ENCODE peak calls at places on chromosomes 7 and 10, in seven cellular contexts. One of them, this sample, is unnamed.

GRCh38 chr10:12975266-12975665 is 26.2 kb downstream of the CCDC3 start:
- DNase-seq in lower lobe of right lung: no peak
- DNase-seq in body of pancreas: no peak
- DNase-seq in dorsolateral prefrontal cortex: no peak
- DNase-seq in heart right ventricle: no peak
- DNase-seq in ovary: no peak
- DNase-seq in brain microvascular endothelial cell: no peak
- DNase-seq in this sample: no peak

GRCh38 chr10:98314577-98315284 is 46.7 kb upstream of the LOXL4 start:
- DNase-seq in ovary: no peak
- DNase-seq in heart right ventricle: no peak
- DNase-seq in body of pancreas: no peak
- DNase-seq in brain microvascular endothelial cell: no peak
- DNase-seq in dorsolateral prefrontal cortex: no peak
- DNase-seq in lower lobe of right lung: no peak
- DNase-seq in this sample: no peak

GRCh38 chr7:133883591-133883990 is 243.5 kb upstream of the LRGUK start:
- DNase-seq in dorsolateral prefrontal cortex: no peak
- DNase-seq in brain microvascular endothelial cell: no peak
- DNase-seq in lower lobe of right lung: no peak
- DNase-seq in ovary: no peak
- DNase-seq in body of pancreas: no peak
- DNase-seq in heart right ventricle: no peak
- DNase-seq in this sample: no peak

GRCh38 chr10:91883549-91884542 is 25.4 kb downstream of the FGFBP3 start:
- DNase-seq in brain microvascular endothelial cell: peak
- DNase-seq in body of pancreas: peak
- DNase-seq in heart right ventricle: no peak
- DNase-seq in dorsolateral prefrontal cortex: no peak
- DNase-seq in lower lobe of right lung: no peak
- DNase-seq in ovary: peak
- DNase-seq in this sample: no peak

GRCh38 chr10:49649294-49649693 is 30.2 kb upstream of the C10orf53 start:
- DNase-seq in heart right ventricle: no peak
- DNase-seq in ovary: no peak
- DNase-seq in lower lobe of right lung: no peak
- DNase-seq in dorsolateral prefrontal cortex: no peak
- DNase-seq in body of pancreas: no peak
- DNase-seq in brain microvascular endothelial cell: peak
- DNase-seq in this sample: no peak

GRCh38 chr10:7045891-7046599 is 364.8 kb downstream of the SFMBT2 start:
- DNase-seq in ovary: no peak
- DNase-seq in heart right ventricle: no peak
- DNase-seq in dorsolateral prefrontal cortex: no peak
- DNase-seq in lower lobe of right lung: no peak
- DNase-seq in body of pancreas: no peak
- DNase-seq in brain microvascular endothelial cell: no peak
- DNase-seq in this sample: no peak

GRCh38 chr7:10473569-10473968 is 500.1 kb upstream of the PHF14 start:
- DNase-seq in heart right ventricle: no peak
- DNase-seq in brain microvascular endothelial cell: no peak
- DNase-seq in lower lobe of right lung: no peak
- DNase-seq in dorsolateral prefrontal cortex: no peak
- DNase-seq in body of pancreas: no peak
- DNase-seq in ovary: no peak
- DNase-seq in this sample: no peak

GRCh38 chr10:63773106-63773505 is 251.9 kb downstream of the REEP3 start:
- DNase-seq in ovary: no peak
- DNase-seq in brain microvascular endothelial cell: no peak
- DNase-seq in lower lobe of right lung: no peak
- DNase-seq in heart right ventricle: no peak
- DNase-seq in dorsolateral prefrontal cortex: no peak
- DNase-seq in body of pancreas: no peak
- DNase-seq in this sample: no peak

GRCh38 chr10:79383974-79384606 is 36.8 kb downstream of the PPIF start:
- DNase-seq in brain microvascular endothelial cell: no peak
- DNase-seq in dorsolateral prefrontal cortex: peak
- DNase-seq in lower lobe of right lung: peak
- DNase-seq in heart right ventricle: no peak
- DNase-seq in ovary: peak
- DNase-seq in body of pancreas: peak
- DNase-seq in this sample: no peak

GRCh38 chr10:5381187-5381586 is 16.4 kb downstream of the UCN3 start:
- DNase-seq in ovary: no peak
- DNase-seq in heart right ventricle: no peak
- DNase-seq in lower lobe of right lung: no peak
- DNase-seq in dorsolateral prefrontal cortex: no peak
- DNase-seq in brain microvascular endothelial cell: no peak
- DNase-seq in body of pancreas: no peak
- DNase-seq in this sample: no peak

GRCh38 chr10:3782099-3782455 is 2.9 kb downstream of the KLF6 start:
- DNase-seq in brain microvascular endothelial cell: peak
- DNase-seq in dorsolateral prefrontal cortex: no peak
- DNase-seq in ovary: no peak
- DNase-seq in body of pancreas: peak
- DNase-seq in lower lobe of right lung: no peak
- DNase-seq in heart right ventricle: no peak
- DNase-seq in this sample: no peak

GRCh38 chr10:30819306-30820190 is 190.0 kb upstream of the LYZL2 start:
- DNase-seq in heart right ventricle: no peak
- DNase-seq in lower lobe of right lung: no peak
- DNase-seq in body of pancreas: no peak
- DNase-seq in brain microvascular endothelial cell: no peak
- DNase-seq in dorsolateral prefrontal cortex: no peak
- DNase-seq in ovary: no peak
- DNase-seq in this sample: no peak

GRCh38 chr7:20330797-20331230 is at the start of gene ITGB8:
- DNase-seq in ovary: no peak
- DNase-seq in body of pancreas: peak
- DNase-seq in dorsolateral prefrontal cortex: peak
- DNase-seq in heart right ventricle: peak
- DNase-seq in brain microvascular endothelial cell: no peak
- DNase-seq in lower lobe of right lung: peak
- DNase-seq in this sample: peak

GRCh38 chr10:133185421-133185820 is 25.4 kb downstream of the KNDC1 start:
- DNase-seq in brain microvascular endothelial cell: no peak
- DNase-seq in lower lobe of right lung: no peak
- DNase-seq in dorsolateral prefrontal cortex: no peak
- DNase-seq in ovary: no peak
- DNase-seq in heart right ventricle: no peak
- DNase-seq in body of pancreas: no peak
- DNase-seq in this sample: no peak

GRCh38 chr7:122310119-122311021 is 5.8 kb upstream of the FEZF1 start:
- DNase-seq in brain microvascular endothelial cell: no peak
- DNase-seq in lower lobe of right lung: peak
- DNase-seq in body of pancreas: peak
- DNase-seq in ovary: no peak
- DNase-seq in heart right ventricle: no peak
- DNase-seq in dorsolateral prefrontal cortex: no peak
- DNase-seq in this sample: no peak

GRCh38 chr7:42332605-42333222 is 95.7 kb upstream of the GLI3 start:
- DNase-seq in ovary: no peak
- DNase-seq in body of pancreas: no peak
- DNase-seq in brain microvascular endothelial cell: no peak
- DNase-seq in lower lobe of right lung: no peak
- DNase-seq in dorsolateral prefrontal cortex: no peak
- DNase-seq in heart right ventricle: no peak
- DNase-seq in this sample: no peak

GRCh38 chr7:13007331-13007730 is 319.9 kb downstream of the ARL4A start:
- DNase-seq in brain microvascular endothelial cell: no peak
- DNase-seq in dorsolateral prefrontal cortex: no peak
- DNase-seq in body of pancreas: no peak
- DNase-seq in heart right ventricle: no peak
- DNase-seq in lower lobe of right lung: no peak
- DNase-seq in ovary: no peak
- DNase-seq in this sample: no peak

GRCh38 chr7:44921607-44922350 is 36.4 kb upstream of the PURB start:
- DNase-seq in dorsolateral prefrontal cortex: peak
- DNase-seq in ovary: peak
- DNase-seq in body of pancreas: peak
- DNase-seq in lower lobe of right lung: peak
- DNase-seq in brain microvascular endothelial cell: peak
- DNase-seq in heart right ventricle: peak
- DNase-seq in this sample: peak

GRCh38 chr10:16916496-16916895 is 99.3 kb upstream of the RSU1 start:
- DNase-seq in body of pancreas: no peak
- DNase-seq in brain microvascular endothelial cell: no peak
- DNase-seq in dorsolateral prefrontal cortex: no peak
- DNase-seq in lower lobe of right lung: no peak
- DNase-seq in heart right ventricle: no peak
- DNase-seq in ovary: no peak
- DNase-seq in this sample: no peak

GRCh38 chr7:50474382-50475155 is 24.4 kb upstream of the FIGNL1 start:
- DNase-seq in brain microvascular endothelial cell: no peak
- DNase-seq in lower lobe of right lung: no peak
- DNase-seq in ovary: no peak
- DNase-seq in body of pancreas: no peak
- DNase-seq in heart right ventricle: no peak
- DNase-seq in dorsolateral prefrontal cortex: no peak
- DNase-seq in this sample: no peak

GRCh38 chr7:98364220-98364619 is 36.7 kb downstream of the BAIAP2L1 start:
- DNase-seq in brain microvascular endothelial cell: no peak
- DNase-seq in body of pancreas: no peak
- DNase-seq in heart right ventricle: no peak
- DNase-seq in dorsolateral prefrontal cortex: no peak
- DNase-seq in ovary: no peak
- DNase-seq in lower lobe of right lung: no peak
- DNase-seq in this sample: no peak

GRCh38 chr10:122422266-122422980 is 32.0 kb upstream of the ARMS2 start:
- DNase-seq in lower lobe of right lung: no peak
- DNase-seq in heart right ventricle: no peak
- DNase-seq in dorsolateral prefrontal cortex: no peak
- DNase-seq in brain microvascular endothelial cell: no peak
- DNase-seq in body of pancreas: no peak
- DNase-seq in ovary: no peak
- DNase-seq in this sample: no peak

GRCh38 chr7:30988346-30989005 is 24.7 kb downstream of the GHRHR start:
- DNase-seq in ovary: peak
- DNase-seq in brain microvascular endothelial cell: no peak
- DNase-seq in heart right ventricle: peak
- DNase-seq in lower lobe of right lung: peak
- DNase-seq in body of pancreas: peak
- DNase-seq in dorsolateral prefrontal cortex: no peak
- DNase-seq in this sample: peak

DNA sequence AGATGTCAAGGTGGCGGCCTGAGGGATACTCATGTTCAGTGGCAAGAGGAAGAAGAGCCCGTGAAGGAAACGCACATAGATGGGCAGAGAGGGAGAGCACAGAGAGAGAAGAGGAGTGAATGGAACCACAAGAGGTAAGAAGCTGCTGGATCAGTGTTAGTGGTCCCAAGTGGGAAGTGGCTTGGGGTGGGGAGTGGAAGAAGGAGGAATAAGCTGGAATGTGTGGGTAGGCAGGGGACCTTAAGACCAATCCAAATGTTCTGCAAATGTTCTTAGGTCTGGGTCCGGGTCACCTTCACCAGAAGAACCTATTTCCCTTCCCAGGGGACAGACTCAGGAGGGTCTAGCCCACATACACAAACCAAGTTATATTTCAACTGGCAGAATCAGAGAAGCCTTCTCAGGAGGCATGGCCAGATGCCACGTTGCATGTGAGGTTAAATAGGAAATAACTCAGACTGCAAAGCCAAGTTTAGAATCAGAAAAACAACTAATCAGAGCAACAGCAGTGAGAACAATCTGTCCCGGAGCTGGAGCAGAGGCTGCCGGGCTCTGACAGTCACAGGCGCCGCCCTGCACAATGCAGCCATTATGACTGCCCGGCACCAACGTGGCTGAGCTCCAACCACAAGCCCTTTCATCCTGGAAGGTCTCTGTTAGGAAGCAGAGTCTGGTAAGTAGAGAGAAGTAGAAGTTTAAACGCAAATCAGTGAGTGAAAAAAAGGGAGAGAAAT is 78.6 kb upstream of the ARMC3 start:
- DNase-seq in heart right ventricle: peak
- DNase-seq in lower lobe of right lung: peak
- DNase-seq in ovary: peak
- DNase-seq in body of pancreas: peak
- DNase-seq in dorsolateral prefrontal cortex: peak
- DNase-seq in brain microvascular endothelial cell: peak
- DNase-seq in this sample: no peak
- H3K27ac ChIP-seq in heart right ventricle: peak
- H3K27ac ChIP-seq in lower lobe of right lung: peak
- H3K27ac ChIP-seq in ovary: no peak
- H3K27ac ChIP-seq in body of pancreas: peak
- H3K27ac ChIP-seq in dorsolateral prefrontal cortex: peak
- H3K27ac ChIP-seq in brain microvascular endothelial cell: no peak
- H3K27ac ChIP-seq in this sample: no peak

GRCh38 chr10:119139464-119140067 is 25.9 kb downstream of the SFXN4 start:
- DNase-seq in brain microvascular endothelial cell: no peak
- DNase-seq in lower lobe of right lung: peak
- DNase-seq in dorsolateral prefrontal cortex: no peak
- DNase-seq in body of pancreas: peak
- DNase-seq in heart right ventricle: peak
- DNase-seq in ovary: peak
- DNase-seq in this sample: peak
- TF ChIP-seq CTCF in brain microvascular endothelial cell: peak
- TF ChIP-seq CTCF in lower lobe of right lung: peak
- TF ChIP-seq CTCF in dorsolateral prefrontal cortex: peak
- TF ChIP-seq CTCF in body of pancreas: no peak
- TF ChIP-seq CTCF in heart right ventricle: no peak
- TF ChIP-seq CTCF in ovary: peak
- TF ChIP-seq CTCF in this sample: peak

GRCh38 chr7:48242846-48243245 is 71.6 kb downstream of the ABCA13 start:
- DNase-seq in brain microvascular endothelial cell: no peak
- DNase-seq in dorsolateral prefrontal cortex: no peak
- DNase-seq in body of pancreas: no peak
- DNase-seq in lower lobe of right lung: no peak
- DNase-seq in ovary: no peak
- DNase-seq in heart right ventricle: no peak
- DNase-seq in this sample: no peak
- H3K27ac ChIP-seq in brain microvascular endothelial cell: no peak
- H3K27ac ChIP-seq in dorsolateral prefrontal cortex: no peak
- H3K27ac ChIP-seq in body of pancreas: no peak
- H3K27ac ChIP-seq in lower lobe of right lung: no peak
- H3K27ac ChIP-seq in ovary: no peak
- H3K27ac ChIP-seq in heart right ventricle: no peak
- H3K27ac ChIP-seq in this sample: no peak

GRCh38 chr10:96125142-96125515 is 5.0 kb upstream of the ZNF518A start:
- DNase-seq in dorsolateral prefrontal cortex: no peak
- DNase-seq in body of pancreas: no peak
- DNase-seq in lower lobe of right lung: no peak
- DNase-seq in heart right ventricle: no peak
- DNase-seq in ovary: no peak
- DNase-seq in brain microvascular endothelial cell: no peak
- DNase-seq in this sample: no peak

GRCh38 chr10:96133135-96133534 is 3.0 kb downstream of the ZNF518A start:
- DNase-seq in lower lobe of right lung: no peak
- DNase-seq in dorsolateral prefrontal cortex: no peak
- DNase-seq in ovary: no peak
- DNase-seq in body of pancreas: no peak
- DNase-seq in heart right ventricle: no peak
- DNase-seq in brain microvascular endothelial cell: peak
- DNase-seq in this sample: peak

GRCh38 chr10:96124230-96125141 is 5.6 kb upstream of the ZNF518A start:
- DNase-seq in body of pancreas: peak
- DNase-seq in dorsolateral prefrontal cortex: no peak
- DNase-seq in heart right ventricle: no peak
- DNase-seq in ovary: no peak
- DNase-seq in brain microvascular endothelial cell: peak
- DNase-seq in lower lobe of right lung: peak
- DNase-seq in this sample: peak

GRCh38 chr10:96129387-96130325 is at the start of gene ZNF518A:
- DNase-seq in ovary: peak
- DNase-seq in brain microvascular endothelial cell: peak
- DNase-seq in heart right ventricle: peak
- DNase-seq in dorsolateral prefrontal cortex: peak
- DNase-seq in body of pancreas: peak
- DNase-seq in lower lobe of right lung: peak
- DNase-seq in this sample: peak

GRCh38 chr10:96130326-96130758 is 245 bp downstream of the ZNF518A start:
- DNase-seq in lower lobe of right lung: peak
- DNase-seq in ovary: no peak
- DNase-seq in dorsolateral prefrontal cortex: peak
- DNase-seq in brain microvascular endothelial cell: peak
- DNase-seq in body of pancreas: peak
- DNase-seq in heart right ventricle: peak
- DNase-seq in this sample: peak
- TF ChIP-seq CTCF in lower lobe of right lung: no peak
- TF ChIP-seq CTCF in ovary: no peak
- TF ChIP-seq CTCF in dorsolateral prefrontal cortex: no peak
- TF ChIP-seq CTCF in brain microvascular endothelial cell: no peak
- TF ChIP-seq CTCF in body of pancreas: no peak
- TF ChIP-seq CTCF in heart right ventricle: no peak
- TF ChIP-seq CTCF in this sample: no peak